ENCODE peak calls at places on chromosomes 5 and 9, in five cellular contexts. One of them, this sample, is unnamed.

GRCh38 chr9:112097712-112098688 is 77.1 kb downstream of the SUSD1 start:
- DNase-seq in lower lobe of right lung: peak
- DNase-seq in memory B cell: peak
- DNase-seq in AG20443: peak
- DNase-seq in EL: peak
- DNase-seq in this sample: no peak

GRCh38 chr5:35313296-35313695 is 83.0 kb upstream of the PRLR start:
- DNase-seq in EL: peak
- DNase-seq in memory B cell: no peak
- DNase-seq in lower lobe of right lung: no peak
- DNase-seq in AG20443: peak
- DNase-seq in this sample: no peak

GRCh38 chr9:124871156-124871561 is 9.2 kb downstream of the ARPC5L start:
- DNase-seq in memory B cell: no peak
- DNase-seq in EL: no peak
- DNase-seq in lower lobe of right lung: no peak
- DNase-seq in AG20443: no peak
- DNase-seq in this sample: no peak

GRCh38 chr9:135505406-135506187 is 5.1 kb downstream of the MRPS2 start:
- DNase-seq in EL: no peak
- DNase-seq in lower lobe of right lung: peak
- DNase-seq in AG20443: no peak
- DNase-seq in memory B cell: no peak
- DNase-seq in this sample: no peak

GRCh38 chr5:386432-387341 is 56.3 kb upstream of the EXOC3 start:
- DNase-seq in AG20443: no peak
- DNase-seq in EL: peak
- DNase-seq in lower lobe of right lung: no peak
- DNase-seq in memory B cell: no peak
- DNase-seq in this sample: no peak

GRCh38 chr5:168136340-168136739 is 155.1 kb upstream of the WWC1 start:
- DNase-seq in memory B cell: no peak
- DNase-seq in lower lobe of right lung: no peak
- DNase-seq in AG20443: no peak
- DNase-seq in EL: no peak
- DNase-seq in this sample: no peak

GRCh38 chr9:134852906-134853654 is 27.5 kb upstream of the FCN2 start:
- DNase-seq in lower lobe of right lung: no peak
- DNase-seq in AG20443: no peak
- DNase-seq in EL: no peak
- DNase-seq in memory B cell: no peak
- DNase-seq in this sample: peak

GRCh38 chr5:141734501-141735231 is 52.6 kb upstream of the ARAP3 start:
- DNase-seq in lower lobe of right lung: no peak
- DNase-seq in EL: peak
- DNase-seq in AG20443: peak
- DNase-seq in memory B cell: no peak
- DNase-seq in this sample: no peak

GRCh38 chr5:61916621-61917620 is 389.1 kb upstream of the KIF2A start:
- DNase-seq in lower lobe of right lung: no peak
- DNase-seq in EL: peak
- DNase-seq in memory B cell: no peak
- DNase-seq in AG20443: no peak
- DNase-seq in this sample: no peak

GRCh38 chr9:136100700-136101614 is 5.9 kb upstream of the NACC2 start:
- DNase-seq in AG20443: no peak
- DNase-seq in EL: no peak
- DNase-seq in lower lobe of right lung: no peak
- DNase-seq in memory B cell: no peak
- DNase-seq in this sample: no peak

GRCh38 chr5:59874675-59875074 is 18.9 kb downstream of the PDE4D start:
- DNase-seq in memory B cell: no peak
- DNase-seq in EL: peak
- DNase-seq in AG20443: no peak
- DNase-seq in lower lobe of right lung: no peak
- DNase-seq in this sample: no peak

GRCh38 chr9:125744616-125745387 is 2.4 kb upstream of the PBX3 start:
- DNase-seq in AG20443: peak
- DNase-seq in memory B cell: no peak
- DNase-seq in EL: peak
- DNase-seq in lower lobe of right lung: no peak
- DNase-seq in this sample: no peak

GRCh38 chr5:112940670-112941069 is 18.6 kb upstream of the REEP5 start:
- DNase-seq in EL: no peak
- DNase-seq in lower lobe of right lung: no peak
- DNase-seq in AG20443: no peak
- DNase-seq in memory B cell: no peak
- DNase-seq in this sample: no peak

This sample was measured in kidney.